ENCODE peak calls at places on chromosome 11, in ten cellular contexts. Z is hepatocyte; C is keratinocyte; B is ovary; J is AG04450; N is IMR-90; G is HFFc6; M is choroid plexus epithelial cell; T is activated CD8-positive, alpha-beta T cell treated with anti-CD3 and anti-CD28 coated beads for 36 hours; R is mesothelial cell of epicardium. U is an unnamed sample.

GRCh38 chr11:10751581-10751940 is 515 bp downstream of the CTR9 start:
- DNase-seq in Z (peak), C (no peak), B (no peak), J (no peak), N (no peak), G (no peak), M (no peak), T (peak), R (no peak), U (no peak)

GRCh38 chr11:7595016-7595869 is 78.1 kb downstream of the CYB5R2 start:
- DNase-seq in Z (no peak), C (no peak), B (no peak), J (no peak), N (no peak), G (no peak), M (peak), T (no peak), R (no peak), U (no peak)

GRCh38 chr11:11976476-11977187 is 31.8 kb downstream of the DKK3 start:
- DNase-seq in Z (no peak), C (no peak), B (no peak), J (no peak), N (no peak), G (no peak), M (no peak), T (no peak), R (no peak), U (no peak)

GRCh38 chr11:16778876-16779275 is 40.4 kb downstream of the C11orf58 start:
- DNase-seq in Z (no peak), C (no peak), B (no peak), J (no peak), N (no peak), G (no peak), M (no peak), T (no peak), R (no peak), U (no peak)

GRCh38 chr11:88293931-88294330 is 43.6 kb downstream of the CTSC start:
- DNase-seq in Z (no peak), C (no peak), B (no peak), J (no peak), N (peak), G (no peak), M (peak), T (no peak), R (no peak), U (no peak)

GRCh38 chr11:134164490-134165370 is 59.0 kb downstream of the NCAPD3 start:
- DNase-seq in Z (no peak), C (no peak), B (no peak), J (no peak), N (no peak), G (no peak), M (no peak), T (no peak), R (no peak), U (no peak)

GRCh38 chr11:117189191-117189940 is 9.8 kb upstream of the TAGLN start:
- DNase-seq in Z (no peak), C (no peak), B (peak), J (no peak), N (no peak), G (no peak), M (no peak), T (no peak), R (no peak), U (peak)

GRCh38 chr11:46947399-46948077 is 11.0 kb downstream of the CSTPP1 start:
- DNase-seq in Z (peak), C (no peak), B (no peak), J (no peak), N (no peak), G (no peak), M (no peak), T (no peak), R (no peak), U (no peak)

GRCh38 chr11:80443177-80443576 is 1002.3 kb upstream of the TENM4 start:
- DNase-seq in Z (no peak), C (no peak), B (no peak), J (no peak), N (no peak), G (no peak), M (peak), T (no peak), R (no peak), U (no peak)

GRCh38 chr11:105132716-105133511 is 6.7 kb downstream of the CARD18 start:
- DNase-seq in Z (no peak), C (peak), B (no peak), J (peak), N (peak), G (peak), M (peak), T (no peak), R (no peak), U (no peak)

GRCh38 chr11:4479676-4480075 is 2.8 kb upstream of the OR52K1 start:
- DNase-seq in Z (no peak), C (no peak), B (no peak), J (no peak), N (no peak), G (no peak), M (no peak), T (no peak), R (no peak), U (no peak)

GRCh38 chr11:42410251-42410956 is 901.4 kb upstream of the API5 start:
- DNase-seq in Z (peak), C (no peak), B (no peak), J (no peak), N (no peak), G (no peak), M (no peak), T (no peak), R (no peak), U (no peak)

GRCh38 chr11:61023086-61024035 is 51.9 kb downstream of the CD6 start:
- DNase-seq in Z (no peak), C (no peak), B (no peak), J (no peak), N (no peak), G (no peak), M (no peak), T (peak), R (no peak), U (no peak)

DNA sequence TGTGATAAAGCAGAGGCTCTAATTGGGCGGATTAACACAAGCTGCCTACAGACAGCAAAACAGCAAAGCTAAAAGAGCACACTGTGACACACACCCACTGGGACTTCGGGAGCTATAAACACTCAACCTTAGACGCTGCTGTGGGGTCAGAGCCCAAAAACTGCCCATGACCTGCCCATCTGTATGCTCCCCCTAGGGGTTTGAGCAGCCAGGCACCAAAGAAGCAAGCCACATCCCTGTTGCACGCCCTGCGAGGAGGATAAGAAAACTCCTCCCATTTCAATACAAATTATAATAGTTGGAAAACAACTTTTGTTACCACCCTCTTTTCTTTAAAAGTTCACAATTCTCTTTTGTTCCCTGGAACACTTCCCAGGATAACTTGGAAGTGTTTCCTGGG is 86.5 kb downstream of the DLG2 start:
- DNase-seq in Z (no peak), C (no peak), B (no peak), J (no peak), N (no peak), G (no peak), M (no peak), T (no peak), R (no peak), U (no peak)
- TF ChIP-seq CTCF in Z (no peak), C (no peak), B (no peak), J (no peak), N (no peak), G (no peak), M (no peak), T (no peak), R (no peak), U (no peak)

GRCh38 chr11:1307998-1308744 is 1.3 kb downstream of the TOLLIP start:
- DNase-seq in Z (no peak), C (no peak), B (no peak), J (no peak), N (peak), G (no peak), M (peak), T (no peak), R (peak), U (no peak)

GRCh38 chr11:1310315-1310687 is 869 bp upstream of the TOLLIP start:
- DNase-seq in Z (no peak), C (no peak), B (no peak), J (no peak), N (no peak), G (no peak), M (no peak), T (peak), R (no peak), U (no peak)

GRCh38 chr11:1310772-1311468 is 1.5 kb upstream of the TOLLIP start:
- DNase-seq in Z (no peak), C (no peak), B (no peak), J (no peak), N (no peak), G (no peak), M (no peak), T (peak), R (peak), U (peak)

GRCh38 chr11:1308745-1309497 is 511 bp downstream of the TOLLIP start:
- DNase-seq in Z (no peak), C (no peak), B (no peak), J (no peak), N (no peak), G (no peak), M (peak), T (peak), R (no peak), U (no peak)

DNA sequence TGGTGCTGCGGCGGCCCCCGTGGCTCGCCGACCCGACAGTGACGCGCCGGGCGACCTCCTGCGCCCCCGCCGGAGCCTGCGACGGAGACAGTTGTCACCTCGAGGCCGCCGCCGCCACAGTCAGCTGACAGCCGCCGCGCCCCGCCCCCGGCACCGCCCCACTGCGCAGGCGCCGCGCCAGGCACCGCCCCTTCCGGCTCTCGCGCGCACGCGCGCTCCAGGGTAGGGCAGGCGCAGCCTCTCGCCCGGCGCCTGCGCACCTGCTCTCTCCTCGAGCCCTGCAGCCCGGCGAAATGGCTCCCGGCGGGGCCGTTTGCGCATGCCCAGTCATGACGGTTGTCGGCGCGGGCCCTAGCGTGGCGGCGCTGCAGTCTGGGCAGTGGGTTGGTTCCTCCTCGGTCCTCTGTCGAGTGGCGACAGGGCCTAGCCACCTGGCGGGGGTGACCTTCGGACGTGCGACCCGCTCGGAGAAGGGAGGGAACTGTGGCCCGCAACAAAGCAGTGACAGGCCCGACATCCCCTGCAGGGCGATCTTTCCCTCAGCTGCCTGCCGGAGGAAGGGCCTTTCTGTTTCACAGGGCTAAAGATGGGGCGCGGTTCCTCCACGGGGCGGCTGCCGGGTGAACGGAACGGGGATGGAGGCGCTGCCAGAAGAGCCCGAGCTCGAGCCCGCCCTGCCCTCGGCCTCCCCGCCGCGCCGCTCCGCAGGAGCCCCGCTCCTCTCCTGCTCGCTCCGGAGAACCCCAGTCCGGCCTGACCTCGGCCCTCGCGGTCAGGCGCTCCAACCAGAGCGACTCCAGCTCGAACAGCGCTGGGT is at the start of gene TOLLIP:
- DNase-seq in Z (peak), C (peak), B (peak), J (peak), N (peak), G (peak), M (peak), T (peak), R (peak), U (peak)
- TF ChIP-seq CTCF in Z (peak), C (no peak), B (peak), J (peak), N (peak), G (no peak), M (peak), T (no peak), R (no peak), U (no peak)

DNA sequence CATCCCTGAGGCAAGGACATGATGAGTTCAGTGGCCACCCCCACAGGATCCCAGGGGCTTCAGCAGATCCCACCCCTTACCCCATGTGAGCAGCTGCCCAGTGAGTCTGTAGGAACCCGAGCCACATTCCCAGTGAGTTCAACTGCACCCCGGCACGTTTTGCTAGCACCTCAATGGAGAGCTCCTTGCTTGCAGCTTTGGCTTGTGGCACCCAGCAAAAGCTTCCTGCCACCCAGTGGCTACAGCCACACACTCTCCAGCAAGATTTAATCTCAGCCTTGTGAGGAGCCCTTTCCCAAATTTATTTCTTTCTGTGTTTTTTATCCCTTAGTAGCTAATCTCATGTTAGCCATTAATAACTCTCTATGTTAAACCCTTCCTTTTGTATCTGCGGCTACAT is 4.0 kb downstream of the SAA1 start:
- DNase-seq in Z (no peak), C (no peak), B (no peak), J (no peak), N (no peak), G (no peak), M (no peak), T (no peak), R (no peak), U (no peak)
- TF ChIP-seq CTCF in Z (no peak), C (peak), B (no peak), J (no peak), N (no peak), G (peak), M (peak), T (no peak), R (no peak), U (no peak)

GRCh38 chr11:119830400-119830799 is 101.4 kb upstream of the NECTIN1 start:
- DNase-seq in Z (no peak), C (no peak), B (no peak), J (no peak), N (no peak), G (no peak), M (no peak), T (no peak), R (no peak), U (no peak)
- TF ChIP-seq CTCF in Z (no peak), C (no peak), B (no peak), J (no peak), N (no peak), G (no peak), M (no peak), T (no peak), R (no peak), U (no peak)

U was measured in activated B cell treated with CpG ODN at 0.5 μM for 24 hours.